ENCODE peak calls at places on chromosome 4, in eight cellular contexts. S is PC-3; U is SJSA1; J is activated CD4-positive, alpha-beta T cell treated with anti-CD3 and anti-CD28 coated beads for 36 hours; V is NCI-H1092; C is activated naive CD8-positive, alpha-beta T cell treated with anti-CD3 and anti-CD28 coated beads, Interleukin-2, amount 50 U/mL, for 24 hours; K is endothelial cell of umbilical vein; Y is stimulated activated naive CD8-positive, alpha-beta T cell treated with anti-CD3 and anti-CD28 coated beads, Interleukin-15, Interleukin-2, amounts not matched to agents 100 U/mL and 50 U/mL, for 24 hours. R is an unnamed sample.

GRCh38 chr4:77172336-77172735 is 15.3 kb downstream of the CCNG2 start:
- DNase-seq in S (peak), U (peak), J (no peak), V (no peak), C (no peak), K (no peak), Y (no peak), R (no peak)

GRCh38 chr4:6885953-6886557 is 23.6 kb upstream of the TBC1D14 start:
- DNase-seq in S (peak), U (peak), J (peak), V (no peak), C (no peak), K (peak), Y (no peak), R (peak)

GRCh38 chr4:139656614-139657486 is 8.8 kb upstream of the MGST2 start:
- DNase-seq in S (peak), U (peak), J (peak), V (peak), C (peak), K (peak), Y (peak), R (peak)

GRCh38 chr4:6107114-6107791 is 89.0 kb upstream of the C4orf50 start:
- DNase-seq in S (no peak), U (no peak), J (no peak), V (no peak), C (no peak), K (no peak), Y (no peak), R (no peak)

GRCh38 chr4:17055788-17056187 is 157.3 kb upstream of the LDB2 start:
- DNase-seq in S (no peak), U (peak), J (no peak), V (no peak), C (no peak), K (peak), Y (no peak), R (no peak)

GRCh38 chr4:159280442-159281172 is 177.7 kb downstream of the RAPGEF2 start:
- DNase-seq in S (no peak), U (no peak), J (no peak), V (no peak), C (no peak), K (no peak), Y (no peak), R (no peak)

GRCh38 chr4:86670739-86671138 is 76.6 kb downstream of the PTPN13 start:
- DNase-seq in S (peak), U (no peak), J (no peak), V (no peak), C (no peak), K (peak), Y (no peak), R (no peak)

GRCh38 chr4:150155391-150155790 is 77.1 kb downstream of the DCLK2 start:
- DNase-seq in S (no peak), U (no peak), J (no peak), V (no peak), C (no peak), K (peak), Y (no peak), R (no peak)

GRCh38 chr4:130336585-130337217 is 1240.7 kb downstream of the C4orf33 start:
- DNase-seq in S (no peak), U (peak), J (no peak), V (peak), C (no peak), K (peak), Y (no peak), R (no peak)

GRCh38 chr4:159390648-159391047 is 287.8 kb downstream of the RAPGEF2 start:
- DNase-seq in S (peak), U (peak), J (no peak), V (no peak), C (no peak), K (peak), Y (no peak), R (no peak)

GRCh38 chr4:94451669-94452475 is at the start of gene PDLIM5:
- DNase-seq in S (peak), U (peak), J (peak), V (peak), C (peak), K (peak), Y (peak), R (peak)

GRCh38 chr4:62279689-62280088 is 1079.6 kb downstream of the ADGRL3 start:
- DNase-seq in S (no peak), U (no peak), J (no peak), V (no peak), C (no peak), K (no peak), Y (no peak), R (no peak)

GRCh38 chr4:138861130-138861529 is 154.5 kb upstream of the NOCT start:
- DNase-seq in S (no peak), U (peak), J (no peak), V (no peak), C (no peak), K (no peak), Y (no peak), R (no peak)

GRCh38 chr4:168177546-168178149 is 85.3 kb downstream of the ANXA10 start:
- DNase-seq in S (no peak), U (no peak), J (no peak), V (no peak), C (no peak), K (no peak), Y (no peak), R (peak)

GRCh38 chr4:152087335-152087734 is 326.5 kb upstream of the GATB start:
- DNase-seq in S (no peak), U (no peak), J (no peak), V (no peak), C (no peak), K (no peak), Y (no peak), R (no peak)

GRCh38 chr4:137425281-137425680 is 107.0 kb downstream of the PCDH18 start:
- DNase-seq in S (no peak), U (no peak), J (no peak), V (peak), C (no peak), K (no peak), Y (no peak), R (no peak)

GRCh38 chr4:7367894-7368293 is 66.8 kb downstream of the PSAPL1 start:
- DNase-seq in S (no peak), U (no peak), J (no peak), V (no peak), C (no peak), K (no peak), Y (no peak), R (no peak)

GRCh38 chr4:132227349-132228165 is 921.5 kb upstream of the PCDH10 start:
- DNase-seq in S (peak), U (no peak), J (peak), V (no peak), C (peak), K (peak), Y (peak), R (no peak)

GRCh38 chr4:165635261-165635838 is 237.7 kb upstream of the TLL1 start:
- DNase-seq in S (no peak), U (no peak), J (no peak), V (no peak), C (no peak), K (no peak), Y (no peak), R (no peak)

GRCh38 chr4:186228514-186228894 is 1.2 kb downstream of the KLKB1 start:
- DNase-seq in S (no peak), U (no peak), J (no peak), V (no peak), C (no peak), K (no peak), Y (no peak), R (no peak)

GRCh38 chr4:168856312-168856711 is 153.7 kb downstream of the CBR4 start:
- DNase-seq in S (peak), U (peak), J (no peak), V (no peak), C (no peak), K (no peak), Y (no peak), R (no peak)

GRCh38 chr4:53119685-53120084 is 246.2 kb downstream of the SCFD2 start:
- DNase-seq in S (no peak), U (peak), J (no peak), V (no peak), C (no peak), K (no peak), Y (no peak), R (peak)

GRCh38 chr4:9703391-9703790 is 78.0 kb upstream of the DRD5 start:
- DNase-seq in S (peak), U (peak), J (peak), V (peak), C (peak), K (peak), Y (peak), R (peak)

GRCh38 chr4:120658772-120659171 is 263.8 kb downstream of the PRDM5 start:
- DNase-seq in S (no peak), U (no peak), J (no peak), V (no peak), C (no peak), K (peak), Y (no peak), R (no peak)

GRCh38 chr4:182478475-182478874 is 235.3 kb downstream of the TENM3 start:
- DNase-seq in S (peak), U (peak), J (no peak), V (peak), C (no peak), K (peak), Y (no peak), R (peak)

GRCh38 chr4:121950680-121951569 is 935 bp downstream of the TRPC3 start:
- DNase-seq in S (no peak), U (peak), J (peak), V (no peak), C (peak), K (peak), Y (peak), R (peak)

GRCh38 chr4:601612-602558 is 23.5 kb upstream of the PDE6B start:
- DNase-seq in S (no peak), U (no peak), J (no peak), V (no peak), C (no peak), K (no peak), Y (no peak), R (no peak)

GRCh38 chr4:178602833-178603232 is 1160.6 kb upstream of the AGA start:
- DNase-seq in S (no peak), U (no peak), J (no peak), V (no peak), C (no peak), K (no peak), Y (no peak), R (no peak)

GRCh38 chr4:175970072-175970471 is 95.6 kb upstream of the WDR17 start:
- DNase-seq in S (no peak), U (no peak), J (no peak), V (no peak), C (no peak), K (peak), Y (no peak), R (peak)

GRCh38 chr4:1399508-1400190 is 6.6 kb downstream of the NKX1-1 start:
- DNase-seq in S (no peak), U (no peak), J (no peak), V (no peak), C (no peak), K (no peak), Y (no peak), R (no peak)

GRCh38 chr4:107818301-107818910 is 6.3 kb upstream of the SGMS2 start:
- DNase-seq in S (peak), U (no peak), J (peak), V (no peak), C (no peak), K (no peak), Y (no peak), R (no peak)

GRCh38 chr4:99572527-99573240 is 1.9 kb upstream of the MTTP start:
- DNase-seq in S (peak), U (no peak), J (no peak), V (no peak), C (no peak), K (no peak), Y (no peak), R (no peak)

GRCh38 chr4:73868206-73869129 is 725 bp upstream of the CXCL1 start:
- DNase-seq in S (peak), U (peak), J (no peak), V (no peak), C (no peak), K (peak), Y (no peak), R (no peak)

GRCh38 chr4:38386654-38387188 is 277.3 kb upstream of the KLF3 start:
- DNase-seq in S (no peak), U (no peak), J (no peak), V (no peak), C (no peak), K (no peak), Y (no peak), R (no peak)

GRCh38 chr4:151555151-151555945 is 146.4 kb downstream of the FHIP1A start:
- DNase-seq in S (no peak), U (no peak), J (no peak), V (no peak), C (no peak), K (no peak), Y (no peak), R (no peak)

GRCh38 chr4:107035711-107036601 is at the start of gene DKK2:
- DNase-seq in S (no peak), U (peak), J (peak), V (no peak), C (no peak), K (peak), Y (peak), R (peak)

GRCh38 chr4:1137850-1138249 is 24.5 kb upstream of the RNF212 start:
- DNase-seq in S (no peak), U (no peak), J (no peak), V (no peak), C (no peak), K (no peak), Y (no peak), R (no peak)

R was measured in retina.